ENCODE peak calls at places on chromosomes 6 and 20, in nine cellular contexts. One of them, this sample, is unnamed.

GRCh38 chr6:85714893-85715530 is 72.3 kb upstream of the SYNCRIP start:
- DNase-seq in HFFc6: no peak
- DNase-seq in MCF 10A: no peak
- DNase-seq in endothelial cell: no peak
- DNase-seq in body of pancreas: no peak
- DNase-seq in NCI-H1930: no peak
- DNase-seq in T-helper 2 cell: no peak
- DNase-seq in activated gamma-delta T cell treated with Interleukin-2 at 50 U/mL for 16 hours: no peak
- DNase-seq in adipocyte: peak; percentile 5
- DNase-seq in this sample: no peak

GRCh38 chr20:31547720-31548298 is 33.6 kb downstream of the HM13 start:
- DNase-seq in MCF 10A: no peak
- DNase-seq in adipocyte: peak; percentile 33
- DNase-seq in NCI-H1930: no peak
- DNase-seq in endothelial cell: no peak
- DNase-seq in body of pancreas: no peak
- DNase-seq in T-helper 2 cell: no peak
- DNase-seq in HFFc6: no peak
- DNase-seq in activated gamma-delta T cell treated with Interleukin-2 at 50 U/mL for 16 hours: no peak
- DNase-seq in this sample: no peak

GRCh38 chr6:53466257-53466656 is 78.6 kb downstream of the GCLC start:
- DNase-seq in activated gamma-delta T cell treated with Interleukin-2 at 50 U/mL for 16 hours: no peak
- DNase-seq in endothelial cell: no peak
- DNase-seq in NCI-H1930: no peak
- DNase-seq in body of pancreas: no peak
- DNase-seq in adipocyte: peak; percentile 70
- DNase-seq in T-helper 2 cell: no peak
- DNase-seq in MCF 10A: peak; percentile 72
- DNase-seq in HFFc6: no peak
- DNase-seq in this sample: no peak

GRCh38 chr6:145214570-145214969 is 520.8 kb downstream of the EPM2A start:
- DNase-seq in endothelial cell: peak; percentile 7
- DNase-seq in body of pancreas: no peak
- DNase-seq in HFFc6: peak; percentile 32
- DNase-seq in MCF 10A: peak; percentile 60
- DNase-seq in activated gamma-delta T cell treated with Interleukin-2 at 50 U/mL for 16 hours: no peak
- DNase-seq in NCI-H1930: no peak
- DNase-seq in adipocyte: peak; percentile 78
- DNase-seq in T-helper 2 cell: no peak
- DNase-seq in this sample: peak; percentile 9

GRCh38 chr6:3749991-3750323 is 1.6 kb downstream of the PXDC1 start:
- DNase-seq in endothelial cell: no peak
- DNase-seq in body of pancreas: peak; percentile 75
- DNase-seq in MCF 10A: peak; percentile 77
- DNase-seq in adipocyte: peak; percentile 75
- DNase-seq in activated gamma-delta T cell treated with Interleukin-2 at 50 U/mL for 16 hours: no peak
- DNase-seq in HFFc6: peak; percentile 70
- DNase-seq in T-helper 2 cell: no peak
- DNase-seq in NCI-H1930: no peak
- DNase-seq in this sample: peak; percentile 62

GRCh38 chr20:38878798-38879197 is 47.4 kb upstream of the FAM83D start:
- DNase-seq in NCI-H1930: no peak
- DNase-seq in T-helper 2 cell: no peak
- DNase-seq in HFFc6: no peak
- DNase-seq in MCF 10A: no peak
- DNase-seq in endothelial cell: peak; percentile 64
- DNase-seq in body of pancreas: no peak
- DNase-seq in adipocyte: peak; percentile 35
- DNase-seq in activated gamma-delta T cell treated with Interleukin-2 at 50 U/mL for 16 hours: no peak
- DNase-seq in this sample: peak; percentile 67

GRCh38 chr20:38127011-38127621 is 38.0 kb downstream of the TGM2 start:
- DNase-seq in HFFc6: peak; percentile 85
- DNase-seq in activated gamma-delta T cell treated with Interleukin-2 at 50 U/mL for 16 hours: no peak
- DNase-seq in NCI-H1930: no peak
- DNase-seq in endothelial cell: no peak
- DNase-seq in MCF 10A: peak; percentile 82
- DNase-seq in T-helper 2 cell: no peak
- DNase-seq in body of pancreas: peak; percentile 28
- DNase-seq in adipocyte: peak; percentile 85
- DNase-seq in this sample: peak; percentile 77

GRCh38 chr20:33443006-33443511 is 504 bp downstream of the SNTA1 start:
- DNase-seq in MCF 10A: no peak
- DNase-seq in adipocyte: peak; percentile 55
- DNase-seq in T-helper 2 cell: peak; percentile 6
- DNase-seq in NCI-H1930: peak; percentile 33
- DNase-seq in endothelial cell: peak; percentile 27
- DNase-seq in HFFc6: no peak
- DNase-seq in body of pancreas: peak; percentile 43
- DNase-seq in activated gamma-delta T cell treated with Interleukin-2 at 50 U/mL for 16 hours: peak; percentile 16
- DNase-seq in this sample: no peak

GRCh38 chr6:151534576-151534975 is 40.8 kb downstream of the CCDC170 start:
- DNase-seq in NCI-H1930: no peak
- DNase-seq in adipocyte: no peak
- DNase-seq in endothelial cell: no peak
- DNase-seq in HFFc6: peak; percentile 13
- DNase-seq in body of pancreas: no peak
- DNase-seq in T-helper 2 cell: no peak
- DNase-seq in activated gamma-delta T cell treated with Interleukin-2 at 50 U/mL for 16 hours: no peak
- DNase-seq in MCF 10A: no peak
- DNase-seq in this sample: no peak

GRCh38 chr6:82410151-82410621 is 46.6 kb downstream of the TPBG start:
- DNase-seq in activated gamma-delta T cell treated with Interleukin-2 at 50 U/mL for 16 hours: no peak
- DNase-seq in adipocyte: no peak
- DNase-seq in body of pancreas: no peak
- DNase-seq in T-helper 2 cell: no peak
- DNase-seq in endothelial cell: no peak
- DNase-seq in NCI-H1930: no peak
- DNase-seq in MCF 10A: peak; percentile 90
- DNase-seq in HFFc6: peak; percentile 22
- DNase-seq in this sample: no peak

GRCh38 chr20:38870733-38871559 is 55.3 kb upstream of the FAM83D start:
- DNase-seq in endothelial cell: no peak
- DNase-seq in body of pancreas: no peak
- DNase-seq in MCF 10A: peak; percentile 84
- DNase-seq in NCI-H1930: no peak
- DNase-seq in adipocyte: no peak
- DNase-seq in activated gamma-delta T cell treated with Interleukin-2 at 50 U/mL for 16 hours: peak; percentile 45
- DNase-seq in HFFc6: peak; percentile 8
- DNase-seq in T-helper 2 cell: no peak
- DNase-seq in this sample: no peak

GRCh38 chr6:113031591-113031990 is 684.5 kb downstream of the RFPL4B start:
- DNase-seq in MCF 10A: no peak
- DNase-seq in activated gamma-delta T cell treated with Interleukin-2 at 50 U/mL for 16 hours: no peak
- DNase-seq in HFFc6: no peak
- DNase-seq in NCI-H1930: no peak
- DNase-seq in body of pancreas: no peak
- DNase-seq in adipocyte: no peak
- DNase-seq in endothelial cell: no peak
- DNase-seq in T-helper 2 cell: no peak
- DNase-seq in this sample: no peak

GRCh38 chr20:62393830-62394229 is 6.9 kb downstream of the RPS21 start:
- DNase-seq in activated gamma-delta T cell treated with Interleukin-2 at 50 U/mL for 16 hours: no peak
- DNase-seq in body of pancreas: no peak
- DNase-seq in HFFc6: no peak
- DNase-seq in adipocyte: no peak
- DNase-seq in MCF 10A: no peak
- DNase-seq in NCI-H1930: no peak
- DNase-seq in endothelial cell: no peak
- DNase-seq in T-helper 2 cell: no peak
- DNase-seq in this sample: no peak